ENCODE peak calls at places on chromosomes 16 and 17, in nine cellular contexts. J, N, A, G, O, V, I, Y and X are unnamed samples.

GRCh38 chr16:74322301-74322710 is 25.7 kb downstream of the PSMD7 start:
- DNase-seq in V (no peak), A (no peak), Y (no peak), O (no peak), J (no peak), G (no peak), N (no peak), I (no peak), X (no peak)

GRCh38 chr17:17206149-17206912 is at the start of gene PLD6:
- DNase-seq in N (no peak), V (peak), J (peak), G (peak), Y (no peak), O (peak), I (peak), A (peak), X (peak)

GRCh38 chr17:47693667-47694017 is 319 bp upstream of the TBKBP1 start:
- DNase-seq in V (no peak), O (no peak), J (no peak), Y (peak), I (peak), A (peak), N (no peak), G (no peak), X (peak)

GRCh38 chr17:82356028-82356427 is 3.0 kb upstream of the TEX19 start:
- DNase-seq in O (no peak), A (no peak), J (no peak), G (no peak), Y (no peak), I (no peak), V (no peak), N (no peak), X (peak)

GRCh38 chr16:29806641-29807425 is 504 bp downstream of the MAZ start:
- DNase-seq in O (peak), A (peak), G (peak), J (peak), I (peak), V (no peak), Y (peak), N (no peak), X (peak)

GRCh38 chr16:67723151-67723915 is 4.2 kb upstream of the GFOD2 start:
- DNase-seq in A (no peak), N (peak), G (no peak), I (peak), O (no peak), V (peak), Y (no peak), J (peak), X (no peak)

GRCh38 chr17:35117984-35118383 is 1.7 kb downstream of the RAD51D start:
- DNase-seq in J (no peak), O (peak), V (peak), G (peak), N (no peak), I (no peak), A (no peak), Y (no peak), X (peak)

GRCh38 chr16:20004931-20005330 is 68.8 kb downstream of the GPR139 start:
- DNase-seq in V (no peak), Y (no peak), J (no peak), N (no peak), I (peak), A (no peak), G (no peak), O (no peak), X (no peak)

GRCh38 chr17:13943859-13944258 is 125.4 kb upstream of the COX10 start:
- DNase-seq in G (no peak), J (no peak), O (no peak), I (no peak), Y (no peak), A (no peak), N (no peak), V (no peak), X (no peak)

GRCh38 chr17:8062807-8063483 is 24.1 kb downstream of the ALOX15B start:
- DNase-seq in G (no peak), O (no peak), N (no peak), I (no peak), J (no peak), A (no peak), Y (no peak), V (no peak), X (no peak)

GRCh38 chr16:47565454-47565853 is 104.3 kb downstream of the PHKB start:
- DNase-seq in V (peak), I (no peak), N (peak), A (no peak), G (peak), O (peak), J (peak), Y (no peak), X (no peak)

GRCh38 chr17:67528751-67529436 is 151.8 kb downstream of the PITPNC1 start:
- DNase-seq in A (peak), O (no peak), V (peak), I (peak), G (no peak), Y (peak), N (peak), J (peak), X (no peak)

GRCh38 chr16:67170948-67171649 is 761 bp downstream of the NOL3 start:
- DNase-seq in J (no peak), I (no peak), N (no peak), Y (no peak), O (no peak), G (no peak), V (peak), A (no peak), X (no peak)

GRCh38 chr17:1934901-1935300 is 90.2 kb downstream of the RTN4RL1 start:
- DNase-seq in Y (no peak), N (no peak), J (no peak), A (no peak), V (no peak), I (no peak), O (no peak), G (no peak), X (no peak)

GRCh38 chr17:245611-246010 is 64.2 kb upstream of the DOC2B start:
- DNase-seq in G (no peak), J (peak), I (no peak), A (no peak), N (no peak), Y (no peak), V (no peak), O (no peak), X (no peak)

GRCh38 chr17:45042346-45043120 is 8.9 kb downstream of the DCAKD start:
- DNase-seq in O (no peak), A (no peak), G (no peak), I (peak), N (no peak), Y (no peak), J (no peak), V (no peak), X (no peak)

GRCh38 chr16:60180609-60181008 is 1446.5 kb upstream of the GOT2 start:
- DNase-seq in A (no peak), J (no peak), Y (no peak), I (no peak), N (no peak), G (no peak), V (no peak), O (no peak), X (no peak)

GRCh38 chr17:27457731-27458523 is 1.7 kb downstream of the KSR1 start:
- DNase-seq in V (peak), G (peak), O (peak), N (no peak), I (no peak), A (no peak), J (no peak), Y (peak), X (peak)

GRCh38 chr17:6910987-6911603 is 79.6 kb upstream of the TEKT1 start:
- DNase-seq in A (no peak), O (peak), N (no peak), G (peak), Y (no peak), J (no peak), V (peak), I (peak), X (peak)

GRCh38 chr16:1145383-1146100 is 7.4 kb upstream of the CACNA1H start:
- DNase-seq in Y (no peak), J (no peak), V (no peak), I (peak), O (no peak), A (peak), N (no peak), G (no peak), X (no peak)

GRCh38 chr16:85517154-85517553 is 96.0 kb upstream of the GSE1 start:
- DNase-seq in V (no peak), I (no peak), J (no peak), A (no peak), N (no peak), Y (no peak), O (no peak), G (no peak), X (no peak)